ENCODE peak calls at places on chromosomes 6 and 20, in seven cellular contexts. P is NCI-H2227 treated with DMSO at 0.1 percent for 48 hours, I is SK-MEL-5, A is HS-27A, K is germinal center, L is heart right ventricle, E is coronary artery. F is an unnamed sample.

GRCh38 chr6:154478021-154478651 is 32.3 kb downstream of the CNKSR3 start:
- DNase-seq in L (peak), I (peak), E (no peak), K (no peak), A (no peak), P (no peak), F (no peak)

GRCh38 chr20:37529968-37530600 is 2.4 kb upstream of the BLCAP start:
- DNase-seq in P (no peak), I (no peak), L (no peak), K (no peak), A (no peak), E (peak), F (no peak)

GRCh38 chr6:35415065-35415880 is 36.9 kb upstream of the FANCE start:
- DNase-seq in L (peak), P (peak), K (no peak), I (peak), A (peak), E (no peak), F (no peak)

GRCh38 chr6:41713161-41713649 is 22.2 kb downstream of the TFEB start:
- DNase-seq in K (no peak), A (peak), P (no peak), L (peak), I (no peak), E (no peak), F (no peak)

GRCh38 chr20:45306431-45306982 is at the start of gene RBPJL:
- DNase-seq in P (no peak), L (no peak), I (no peak), A (no peak), E (no peak), K (peak), F (no peak)

GRCh38 chr6:123635567-123635966 is 1.2 kb downstream of the TRDN start:
- DNase-seq in E (no peak), A (no peak), L (no peak), K (no peak), P (no peak), I (no peak), F (no peak)

GRCh38 chr6:157514659-157515496 is 133.9 kb downstream of the ZDHHC14 start:
- DNase-seq in E (no peak), A (peak), L (peak), P (no peak), I (no peak), K (no peak), F (no peak)

GRCh38 chr6:47209632-47210031 is 100.1 kb downstream of the TNFRSF21 start:
- DNase-seq in K (no peak), A (no peak), E (no peak), L (no peak), P (no peak), I (no peak), F (no peak)

GRCh38 chr6:152233547-152234320 is 403.4 kb downstream of the SYNE1 start:
- DNase-seq in K (no peak), A (no peak), E (no peak), P (no peak), I (no peak), L (no peak), F (no peak)

GRCh38 chr6:392441-393390 is 1.2 kb downstream of the IRF4 start:
- DNase-seq in E (peak), P (no peak), I (no peak), K (no peak), L (no peak), A (no peak), F (no peak)

GRCh38 chr20:63533871-63534393 is 3.2 kb downstream of the PTK6 start:
- DNase-seq in E (no peak), I (no peak), K (no peak), P (no peak), L (no peak), A (no peak), F (no peak)

GRCh38 chr20:19757487-19757972 is 528 bp upstream of the RIN2 start:
- DNase-seq in E (peak), A (peak), L (peak), I (peak), P (peak), K (no peak), F (no peak)

GRCh38 chr6:168159503-168159902 is 80.5 kb upstream of the FRMD1 start:
- DNase-seq in K (no peak), A (no peak), I (no peak), E (no peak), L (no peak), P (no peak), F (no peak)

GRCh38 chr20:4869290-4870193 is 131.8 kb downstream of the SLC23A2 start:
- DNase-seq in I (no peak), A (no peak), K (no peak), P (no peak), L (no peak), E (no peak), F (peak)

GRCh38 chr6:42047220-42047590 is 3.1 kb upstream of the TAF8 start:
- DNase-seq in K (no peak), E (no peak), I (no peak), L (no peak), P (no peak), A (no peak), F (no peak)

GRCh38 chr6:73803562-73804221 is 107.7 kb downstream of the CD109 start:
- DNase-seq in P (no peak), L (no peak), A (peak), K (no peak), I (peak), E (no peak), F (peak)

GRCh38 chr6:132142308-132142707 is 191.1 kb upstream of the CCN2 start:
- DNase-seq in A (no peak), I (no peak), K (no peak), L (no peak), E (no peak), P (no peak), F (no peak)

GRCh38 chr20:61253264-61253639 is 1.2 kb downstream of the CDH4 start:
- DNase-seq in K (no peak), A (no peak), P (no peak), E (no peak), L (no peak), I (no peak), F (no peak)

GRCh38 chr6:135667694-135668455 is 170.3 kb upstream of the AHI1 start:
- DNase-seq in L (peak), P (peak), E (no peak), A (no peak), K (no peak), I (peak), F (no peak)

GRCh38 chr20:5864873-5865582 is 85.3 kb downstream of the TRMT6 start:
- DNase-seq in A (no peak), K (no peak), E (no peak), P (no peak), I (no peak), L (no peak), F (no peak)

GRCh38 chr6:135183532-135184440 is 2.7 kb downstream of the MYB start:
- DNase-seq in I (peak), E (no peak), L (no peak), K (peak), A (no peak), P (peak), F (no peak)

GRCh38 chr20:25487306-25487705 is 79.8 kb downstream of the GINS1 start:
- DNase-seq in I (no peak), E (no peak), K (no peak), L (no peak), A (no peak), P (no peak), F (no peak)

GRCh38 chr20:37243076-37243936 is 18.3 kb downstream of the GHRH start:
- DNase-seq in L (no peak), E (no peak), A (no peak), P (no peak), K (no peak), I (peak), F (no peak)

GRCh38 chr6:44696099-44696498 is 308.6 kb downstream of the CDC5L start:
- DNase-seq in P (no peak), I (no peak), K (no peak), A (no peak), E (peak), L (no peak), F (no peak)

GRCh38 chr20:31547720-31548298 is 33.6 kb downstream of the HM13 start:
- DNase-seq in E (no peak), K (no peak), P (no peak), L (no peak), I (no peak), A (no peak), F (no peak)

GRCh38 chr20:611843-612185 is 1.7 kb upstream of the TCF15 start:
- DNase-seq in L (no peak), I (no peak), P (no peak), A (no peak), E (no peak), K (no peak), F (no peak)

GRCh38 chr6:12957321-12958051 is 240.9 kb downstream of the PHACTR1 start:
- DNase-seq in A (no peak), I (peak), P (no peak), E (peak), K (peak), L (peak), F (no peak)

GRCh38 chr20:64047046-64047389 is 2.4 kb downstream of the SOX18 start:
- DNase-seq in L (no peak), P (no peak), E (no peak), K (no peak), A (no peak), I (no peak), F (no peak)

GRCh38 chr6:56580271-56580670 is 62.4 kb downstream of the DST start:
- DNase-seq in A (no peak), E (no peak), I (no peak), K (no peak), L (no peak), P (no peak), F (no peak)

GRCh38 chr6:46771556-46771955 is 21.6 kb upstream of the MEP1A start:
- DNase-seq in L (no peak), I (no peak), K (no peak), P (no peak), A (no peak), E (no peak), F (no peak)

GRCh38 chr6:114747995-114748625 is 405.3 kb upstream of the HS3ST5 start:
- DNase-seq in P (peak), I (peak), K (no peak), L (peak), A (peak), E (no peak), F (peak)

GRCh38 chr6:53894086-53894485 is 99.3 kb downstream of the LRRC1 start:
- DNase-seq in E (no peak), P (no peak), I (no peak), K (no peak), L (no peak), A (no peak), F (no peak)

GRCh38 chr6:132412656-132413500 is 11.6 kb upstream of the MOXD1 start:
- DNase-seq in L (no peak), E (no peak), A (no peak), I (no peak), K (no peak), P (no peak), F (no peak)

GRCh38 chr6:41367700-41368099 is 32.3 kb downstream of the NCR2 start:
- DNase-seq in I (peak), A (no peak), E (no peak), L (peak), K (no peak), P (peak), F (no peak)

GRCh38 chr6:70844301-70844700 is 112.6 kb downstream of the B3GAT2 start:
- DNase-seq in P (no peak), L (no peak), A (no peak), I (no peak), K (no peak), E (no peak), F (no peak)

GRCh38 chr6:93784794-93785757 is 365.7 kb upstream of the EPHA7 start:
- DNase-seq in K (no peak), E (no peak), P (no peak), I (peak), A (peak), L (no peak), F (no peak)

GRCh38 chr20:14997791-14998190 is 660.4 kb upstream of the FLRT3 start:
- DNase-seq in E (no peak), I (no peak), A (peak), K (no peak), L (no peak), P (no peak), F (peak)

GRCh38 chr6:151679081-151679480 is 128.4 kb upstream of the ESR1 start:
- DNase-seq in L (peak), A (peak), K (no peak), E (no peak), P (no peak), I (no peak), F (no peak)